ENCODE peak calls at places on chromosomes 5 and 9, in seven cellular contexts. G, Z, P, F, E, C and J are unnamed samples.

GRCh38 chr9:106980551-106981101 is 117.7 kb downstream of the ZNF462 start:
- DNase-seq in G (no peak), E (no peak), Z (no peak), F (no peak), P (no peak), C (no peak), J (no peak)

GRCh38 chr9:123069010-123069481 is 35.6 kb downstream of the GPR21 start:
- DNase-seq in G (peak; percentile 68), C (peak; percentile 94), E (no peak), Z (no peak), F (no peak), P (no peak), J (no peak)

GRCh38 chr5:55037046-55037771 is 13.2 kb downstream of the GZMK start:
- DNase-seq in Z (peak; percentile 8), E (no peak), G (no peak), F (peak; percentile 31), P (peak; percentile 53), C (no peak), J (no peak)

GRCh38 chr5:139658501-139658927 is 10.4 kb downstream of the CXXC5 start:
- DNase-seq in E (no peak), F (no peak), Z (no peak), P (no peak), C (no peak), G (no peak), J (no peak)

GRCh38 chr9:14396171-14396570 is 82.2 kb upstream of the NFIB start:
- DNase-seq in Z (no peak), C (no peak), E (no peak), P (no peak), G (no peak), F (no peak), J (no peak)

GRCh38 chr9:131762356-131762932 is 22.6 kb upstream of the RAPGEF1 start:
- DNase-seq in E (peak; percentile 88), C (no peak), Z (peak; percentile 89), G (peak; percentile 28), F (peak; percentile 92), P (peak; percentile 90), J (peak; percentile 89)

GRCh38 chr5:109310315-109310714 is 99.5 kb downstream of the PJA2 start:
- DNase-seq in C (no peak), F (no peak), P (no peak), E (no peak), Z (no peak), G (no peak), J (no peak)

GRCh38 chr9:82606761-82607382 is 456.1 kb downstream of the RASEF start:
- DNase-seq in G (peak; percentile 45), P (peak; percentile 53), Z (peak; percentile 7), C (peak; percentile 11), E (peak; percentile 50), F (peak; percentile 48), J (peak; percentile 62)

GRCh38 chr5:3145641-3146040 is 394.2 kb upstream of the IRX2 start:
- DNase-seq in C (no peak), E (no peak), G (no peak), F (no peak), Z (no peak), P (no peak), J (no peak)

GRCh38 chr5:155729684-155730059 is 597.3 kb upstream of the SGCD start:
- DNase-seq in F (peak; percentile 25), C (no peak), P (peak; percentile 39), E (no peak), Z (no peak), G (no peak), J (peak; percentile 16)

GRCh38 chr9:12716823-12717222 is 23.6 kb downstream of the TYRP1 start:
- DNase-seq in Z (no peak), C (no peak), G (no peak), P (no peak), E (no peak), F (no peak), J (no peak)
- TF ChIP-seq CTCF in Z (no peak), C (no peak), G (no peak), P (no peak), E (no peak), F (no peak), J (no peak)

DNA sequence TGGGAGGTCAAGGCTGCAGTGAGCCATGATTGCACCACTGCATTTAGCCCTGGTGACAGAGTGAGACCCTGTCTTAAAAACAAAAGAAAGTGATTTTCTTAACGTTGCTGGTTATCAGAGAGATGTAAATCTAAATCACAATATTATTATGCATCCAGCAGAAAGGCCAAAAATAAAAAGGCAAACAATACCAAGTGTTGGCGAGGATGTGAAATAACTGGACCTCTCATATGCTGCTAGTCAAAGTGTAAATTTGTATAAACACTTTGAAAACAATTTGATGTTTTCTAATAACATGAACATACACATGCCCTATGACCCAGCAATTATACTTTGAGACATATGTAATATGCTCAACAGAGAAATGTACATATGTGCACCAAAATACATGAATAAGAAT is 110.7 kb upstream of the CNTLN start:
- DNase-seq in P (no peak), C (no peak), G (no peak), E (no peak), Z (no peak), F (no peak), J (no peak)
- TF ChIP-seq CTCF in P (no peak), C (no peak), G (no peak), E (no peak), Z (no peak), F (no peak), J (no peak)

DNA sequence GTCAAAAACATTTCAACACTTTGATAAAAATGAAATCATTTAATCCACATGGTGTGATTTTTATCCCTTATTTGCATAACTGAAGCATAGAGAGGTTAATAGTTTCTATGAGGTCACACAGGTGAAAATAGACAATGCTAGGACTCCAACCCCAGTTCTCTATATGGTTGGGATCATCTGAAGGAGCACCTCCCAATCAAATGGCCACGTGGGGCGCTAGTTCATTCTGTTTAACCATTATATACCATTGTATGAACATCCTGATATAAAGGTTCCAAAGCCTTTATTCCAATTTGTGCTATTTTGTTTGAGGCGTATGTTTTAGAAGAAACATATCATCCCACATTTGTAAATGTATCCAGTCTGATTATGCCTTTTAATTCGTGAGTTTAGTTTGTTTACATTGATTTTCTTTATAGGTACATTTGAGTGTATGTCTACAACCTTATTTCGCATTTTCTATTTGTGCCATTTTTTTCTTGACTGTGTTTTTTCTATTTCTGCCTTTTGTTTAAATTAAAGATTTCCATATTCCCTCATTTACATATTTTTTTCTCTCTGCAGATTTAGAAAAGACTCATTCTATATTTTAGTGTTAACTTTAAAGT is 1092.0 kb downstream of the MAT2B start:
- DNase-seq in C (no peak), F (peak; percentile 53), E (no peak), Z (peak; percentile 18), G (no peak), P (no peak), J (peak; percentile 18)
- TF ChIP-seq CTCF in C (no peak), F (peak; percentile 13), E (peak; percentile 61), Z (peak; percentile 27), G (no peak), P (peak; percentile 79), J (peak; percentile 51)

GRCh38 chr5:67058998-67059746 is 137.4 kb downstream of the CD180 start:
- DNase-seq in Z (no peak), E (no peak), C (no peak), F (peak; percentile 39), P (peak; percentile 71), G (no peak), J (peak; percentile 13)
- TF ChIP-seq CTCF in Z (no peak), E (no peak), C (no peak), F (no peak), P (peak; percentile 14), G (no peak), J (no peak)

DNA sequence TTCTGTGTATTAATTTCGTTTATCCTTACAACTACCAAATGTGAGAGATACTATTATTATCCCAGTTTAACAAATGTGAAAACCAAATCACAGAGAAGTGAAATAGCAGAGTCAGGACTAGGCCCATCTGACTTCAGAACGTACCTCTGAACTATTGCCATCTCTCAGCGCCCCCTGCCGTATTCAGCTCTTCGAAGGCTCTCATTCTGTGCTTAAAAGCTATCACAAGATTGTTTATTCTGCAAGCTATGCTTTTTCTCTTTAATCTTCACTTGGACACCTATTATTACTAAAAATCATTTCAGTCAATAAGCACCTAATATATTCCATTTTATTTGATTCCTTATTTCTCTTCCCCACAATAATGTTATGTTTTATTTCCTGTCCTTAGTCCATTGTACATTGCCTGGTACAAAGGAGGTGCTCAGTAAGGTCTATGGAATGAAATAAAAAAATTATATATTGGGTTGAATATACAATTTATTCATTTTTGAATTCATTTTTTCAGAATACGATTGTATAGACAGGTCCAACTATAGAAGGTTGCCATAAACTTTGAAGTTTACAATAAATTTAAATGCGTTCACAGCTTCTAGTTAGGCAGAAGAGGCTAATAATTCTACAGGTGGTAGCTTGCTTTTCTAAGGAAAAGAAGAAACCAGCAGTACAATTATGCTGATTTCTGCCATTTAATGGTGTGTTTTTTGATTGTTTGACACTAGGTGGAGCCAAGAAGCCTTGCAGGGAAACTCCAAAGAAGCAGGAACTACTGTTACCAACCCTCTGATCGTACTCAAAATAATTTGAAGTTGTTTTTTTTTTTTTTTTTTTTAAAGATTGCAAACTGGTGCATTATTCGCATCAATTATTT is 202.2 kb upstream of the DMRTA1 start:
- DNase-seq in C (no peak), G (peak; percentile 48), E (peak; percentile 19), P (peak; percentile 55), F (peak; percentile 55), Z (peak; percentile 20), J (peak; percentile 55)
- TF ChIP-seq CTCF in C (peak; percentile 67), G (peak; percentile 68), E (peak; percentile 60), P (peak; percentile 60), F (no peak), Z (peak; percentile 55), J (peak; percentile 30)

GRCh38 chr5:36060516-36060885 is 6.2 kb downstream of the UGT3A2 start:
- DNase-seq in C (no peak), E (no peak), F (no peak), G (peak; percentile 14), Z (no peak), P (no peak), J (no peak)
- TF ChIP-seq CTCF in C (peak; percentile 47), E (peak; percentile 33), F (no peak), G (peak; percentile 28), Z (no peak), P (peak; percentile 54), J (no peak)